ENCODE peak calls at places on chromosomes 6 and 20, in four cellular contexts. V is colonic mucosa, Y is right lobe of liver, L is neuronal stem cell. K is an unnamed sample.

GRCh38 chr6:73637404-73637803 is 16.4 kb downstream of the SLC17A5 start:
- DNase-seq in V (no peak), Y (no peak), L (no peak), K (no peak)

GRCh38 chr6:57190140-57190539 is 18.0 kb downstream of the BAG2 start:
- DNase-seq in Y (no peak), L (no peak), V (no peak), K (no peak)

GRCh38 chr6:154920502-154921200 is 74.5 kb upstream of the TIAM2 start:
- DNase-seq in V (no peak), Y (no peak), L (no peak), K (no peak)

GRCh38 chr6:107991939-107992560 is 34.0 kb upstream of the SEC63 start:
- DNase-seq in Y (no peak), V (no peak), L (no peak), K (no peak)

GRCh38 chr20:60482609-60483008 is 524.4 kb downstream of the CDH26 start:
- DNase-seq in V (no peak), L (no peak), Y (no peak), K (no peak)

GRCh38 chr6:79468116-79468515 is 69.1 kb downstream of the LCA5 start:
- DNase-seq in V (no peak), Y (no peak), L (no peak), K (no peak)

GRCh38 chr6:119187596-119187995 is 109.1 kb upstream of the FAM184A start:
- DNase-seq in V (no peak), Y (no peak), L (no peak), K (no peak)

GRCh38 chr20:20603339-20603990 is 109.0 kb downstream of the RALGAPA2 start:
- DNase-seq in Y (no peak), L (no peak), V (no peak), K (no peak)

GRCh38 chr20:37179671-37180524 is 550 bp upstream of the MROH8 start:
- DNase-seq in V (no peak), L (no peak), Y (no peak), K (no peak)

GRCh38 chr6:136823128-136823660 is 802 bp downstream of the PEX7 start:
- DNase-seq in Y (no peak), V (no peak), L (no peak), K (peak; percentile 64)

GRCh38 chr6:111788779-111789276 is 84.4 kb downstream of the FYN start:
- DNase-seq in Y (no peak), L (peak; percentile 47), V (no peak), K (no peak)

GRCh38 chr20:51553897-51554504 is 11.5 kb upstream of the NFATC2 start:
- DNase-seq in Y (no peak), V (no peak), L (no peak), K (no peak)

GRCh38 chr6:5671604-5672559 is 334.8 kb downstream of the NRN1 start:
- DNase-seq in Y (no peak), V (no peak), L (no peak), K (no peak)

GRCh38 chr6:84583784-84584183 is 180.6 kb downstream of the TBX18 start:
- DNase-seq in L (no peak), Y (no peak), V (no peak), K (no peak)

GRCh38 chr6:119313937-119314893 is 35.3 kb downstream of the MAN1A1 start:
- DNase-seq in Y (no peak), L (no peak), V (no peak), K (no peak)

GRCh38 chr6:1621328-1621701 is 11.6 kb downstream of the FOXC1 start:
- DNase-seq in L (no peak), Y (peak; percentile 24), V (no peak), K (peak; percentile 54)

GRCh38 chr20:44467289-44467883 is 8.3 kb upstream of the TTPAL start:
- DNase-seq in Y (peak; percentile 93), V (no peak), L (no peak), K (no peak)

GRCh38 chr6:41596807-41597206 is 41.5 kb upstream of the MDFI start:
- DNase-seq in Y (no peak), V (no peak), L (no peak), K (peak; percentile 56)

GRCh38 chr20:6959900-6960312 is 192.4 kb downstream of the BMP2 start:
- DNase-seq in Y (no peak), V (no peak), L (no peak), K (no peak)

GRCh38 chr20:5524886-5525285 is 208.1 kb upstream of the PROKR2 start:
- DNase-seq in L (no peak), V (no peak), Y (no peak), K (no peak)

GRCh38 chr20:46558511-46558959 is 8.1 kb upstream of the OCSTAMP start:
- DNase-seq in L (no peak), Y (no peak), V (peak; percentile 27), K (no peak)

GRCh38 chr20:62400021-62400420 is 7.1 kb downstream of the CABLES2 start:
- DNase-seq in Y (no peak), V (no peak), L (no peak), K (no peak)

GRCh38 chr6:24273471-24273870 is 84.4 kb downstream of the DCDC2 start:
- DNase-seq in V (no peak), L (no peak), Y (no peak), K (no peak)

GRCh38 chr6:45566882-45567281 is 189.1 kb upstream of the SUPT3H start:
- DNase-seq in Y (no peak), L (peak; percentile 50), V (no peak), K (no peak)

GRCh38 chr6:2749972-2750600 is 636 bp downstream of the MYLK4 start:
- DNase-seq in L (peak; percentile 55), V (peak; percentile 71), Y (no peak), K (no peak)

GRCh38 chr6:89048985-89049384 is 31.6 kb upstream of the PNRC1 start:
- DNase-seq in L (no peak), Y (no peak), V (no peak), K (no peak)

GRCh38 chr6:151257984-151258445 is 18.2 kb downstream of the AKAP12 start:
- DNase-seq in V (no peak), L (no peak), Y (no peak), K (no peak)

GRCh38 chr6:40796280-40797223 is 209.4 kb upstream of the LRFN2 start:
- DNase-seq in L (no peak), Y (no peak), V (no peak), K (no peak)

GRCh38 chr6:91149914-91150674 is 563.2 kb upstream of the MAP3K7 start:
- DNase-seq in L (no peak), Y (no peak), V (no peak), K (no peak)

GRCh38 chr6:148874698-148875293 is 128.0 kb downstream of the UST start:
- DNase-seq in V (no peak), L (peak; percentile 32), Y (no peak), K (no peak)

GRCh38 chr6:159800141-159800865 is at the start of gene PNLDC1:
- DNase-seq in V (no peak), Y (no peak), L (no peak), K (no peak)

GRCh38 chr6:132797975-132798819 is at the start of gene SLC18B1:
- DNase-seq in V (peak; percentile 74), L (peak; percentile 51), Y (peak; percentile 72), K (peak; percentile 88)

GRCh38 chr6:136037246-136037884 is 185.9 kb downstream of the PDE7B start:
- DNase-seq in L (no peak), V (no peak), Y (no peak), K (no peak)

GRCh38 chr6:144939926-144940325 is 654.8 kb downstream of the UTRN start:
- DNase-seq in Y (no peak), V (no peak), L (no peak), K (no peak)

GRCh38 chr6:52554684-52555280 is 22.1 kb downstream of the TRAM2 start:
- DNase-seq in V (no peak), Y (no peak), L (no peak), K (no peak)

GRCh38 chr6:52551483-52552277 is 25.2 kb downstream of the TRAM2 start:
- DNase-seq in V (peak; percentile 66), Y (peak; percentile 92), L (peak; percentile 56), K (no peak)

GRCh38 chr6:52553719-52554118 is 23.1 kb downstream of the TRAM2 start:
- DNase-seq in L (no peak), V (no peak), Y (no peak), K (no peak)

GRCh38 chr6:52552278-52552643 is 24.6 kb downstream of the TRAM2 start:
- DNase-seq in L (no peak), Y (no peak), V (no peak), K (no peak)

GRCh38 chr6:52553158-52553557 is 23.7 kb downstream of the TRAM2 start:
- DNase-seq in Y (no peak), V (no peak), L (no peak), K (no peak)
- H3K4me1 ChIP-seq in Y (peaks cover 47% of the 10 kb centered on the region), V (peaks cover 21% of the 10 kb centered on the region), L (peaks cover 15% of the 10 kb centered on the region), K (peaks cover 21% of the 10 kb centered on the region)

DNA sequence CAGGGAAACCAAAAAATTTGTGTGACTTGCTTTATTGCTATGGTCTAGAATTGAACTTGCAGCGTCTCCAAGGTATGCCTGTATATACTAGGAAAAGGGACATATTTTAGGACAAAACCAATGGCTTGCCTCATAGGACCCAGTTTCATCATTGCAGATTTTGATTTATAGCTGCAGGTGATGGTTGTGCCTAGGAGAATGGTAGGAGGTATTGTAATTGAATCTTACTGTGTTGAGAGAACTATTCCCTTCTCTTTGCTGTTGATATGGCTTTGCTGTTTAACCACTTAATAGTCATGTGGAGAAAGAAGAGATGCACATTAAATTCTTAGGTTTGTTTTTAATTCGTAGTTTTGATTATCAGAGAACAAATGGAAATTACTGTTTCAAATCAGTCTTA is 16.4 kb downstream of the DSTN start:
- DNase-seq in V (no peak), Y (no peak), L (no peak), K (no peak)
- H3K27ac ChIP-seq in V (no peak overlapping the region), Y (no peak overlapping the region), L (no peak overlapping the region), K (no peak overlapping the region)

DNA sequence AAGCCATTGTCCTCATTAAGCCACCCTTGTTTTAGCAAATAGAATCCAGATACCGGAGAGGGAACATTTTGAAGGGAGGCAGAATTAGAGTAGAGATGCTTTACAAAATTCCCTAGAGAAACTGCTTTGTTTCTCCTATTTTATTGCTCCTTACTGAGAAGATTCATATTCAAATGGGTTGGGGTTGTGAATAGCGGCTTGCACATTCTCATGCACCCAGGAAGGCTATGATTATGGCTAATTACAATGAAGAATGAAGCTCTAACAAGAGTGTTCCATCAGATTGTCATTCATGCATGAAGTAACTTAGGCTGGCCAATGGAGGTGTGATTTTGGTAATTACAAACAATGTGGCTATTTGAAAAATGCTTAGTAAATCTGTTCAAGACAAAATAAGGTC is 129.5 kb downstream of the PACRG start:
- DNase-seq in L (no peak), Y (no peak), V (no peak), K (no peak)
- H3K4me3 ChIP-seq in L (peak overlapping the region; percentile 23), Y (no peak overlapping the region), V (no peak overlapping the region), K (peak overlapping the region; percentile 65)

DNA sequence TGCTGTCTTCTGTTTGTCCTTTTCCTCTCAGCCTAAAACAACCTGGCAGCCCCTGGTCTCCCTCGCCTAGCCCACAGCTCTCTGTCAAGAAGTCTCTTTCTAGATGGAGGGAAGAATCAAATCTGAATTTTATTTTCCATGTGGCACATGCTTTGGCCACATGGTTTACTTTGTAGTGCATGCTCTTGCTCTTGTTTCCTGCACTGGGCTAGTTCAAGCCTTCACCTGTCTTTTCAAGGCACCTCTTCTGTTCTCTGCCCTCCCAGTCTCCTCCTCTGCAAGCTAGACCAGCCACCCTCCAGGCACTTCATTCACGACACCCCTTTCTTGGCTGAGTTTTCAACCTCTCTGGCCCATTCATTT is 7.6 kb downstream of the PPP1R14C start:
- DNase-seq in Y (no peak), L (no peak), V (no peak), K (no peak)
- H3K4me1 ChIP-seq in Y (no peaks in the 10 kb centered on the region), L (peaks cover 19% of the 10 kb centered on the region), V (peaks cover 9% of the 10 kb centered on the region), K (no peaks in the 10 kb centered on the region)

GRCh38 chr6:15913573-15913972 is 215.3 kb upstream of the MYLIP start:
- DNase-seq in Y (no peak), V (no peak), L (no peak), K (no peak)
- H3K27ac ChIP-seq in Y (no peak overlapping the region), V (no peak overlapping the region), L (no peak overlapping the region), K (no peak overlapping the region)